ENCODE peak calls at places on chromosomes 11 and 22, in eight cellular contexts. One of them, this sample, is unnamed.

GRCh38 chr11:117144477-117145392 is 648 bp downstream of the PAFAH1B2 start:
- DNase-seq in T-cell: no peak
- DNase-seq in putamen: no peak
- DNase-seq in head of caudate nucleus: no peak
- DNase-seq in colonic mucosa: peak; percentile 67
- DNase-seq in AG10803: peak; percentile 61
- DNase-seq in cardiac muscle cell: peak; percentile 78
- DNase-seq in foreskin fibroblast: peak; percentile 66
- DNase-seq in this sample: peak; percentile 25

GRCh38 chr11:9609841-9610240 is 36.4 kb downstream of the WEE1 start:
- DNase-seq in T-cell: no peak
- DNase-seq in putamen: no peak
- DNase-seq in head of caudate nucleus: no peak
- DNase-seq in colonic mucosa: no peak
- DNase-seq in AG10803: no peak
- DNase-seq in cardiac muscle cell: no peak
- DNase-seq in foreskin fibroblast: no peak
- DNase-seq in this sample: no peak

GRCh38 chr11:118896921-118897591 is 13.4 kb downstream of the CXCR5 start:
- DNase-seq in T-cell: no peak
- DNase-seq in putamen: no peak
- DNase-seq in head of caudate nucleus: no peak
- DNase-seq in colonic mucosa: no peak
- DNase-seq in AG10803: no peak
- DNase-seq in cardiac muscle cell: no peak
- DNase-seq in foreskin fibroblast: no peak
- DNase-seq in this sample: no peak

GRCh38 chr11:82261367-82261766 is 472.3 kb downstream of the FAM181B start:
- DNase-seq in T-cell: no peak
- DNase-seq in putamen: no peak
- DNase-seq in head of caudate nucleus: no peak
- DNase-seq in colonic mucosa: no peak
- DNase-seq in AG10803: no peak
- DNase-seq in cardiac muscle cell: no peak
- DNase-seq in foreskin fibroblast: no peak
- DNase-seq in this sample: no peak

GRCh38 chr11:72574534-72575460 is 99.4 kb downstream of the PDE2A start:
- DNase-seq in T-cell: no peak
- DNase-seq in putamen: no peak
- DNase-seq in head of caudate nucleus: no peak
- DNase-seq in colonic mucosa: no peak
- DNase-seq in AG10803: no peak
- DNase-seq in cardiac muscle cell: no peak
- DNase-seq in foreskin fibroblast: no peak
- DNase-seq in this sample: no peak

GRCh38 chr22:17548756-17549035 is 14.6 kb upstream of the SLC25A18 start:
- DNase-seq in T-cell: no peak
- DNase-seq in putamen: no peak
- DNase-seq in head of caudate nucleus: no peak
- DNase-seq in colonic mucosa: no peak
- DNase-seq in AG10803: no peak
- DNase-seq in cardiac muscle cell: no peak
- DNase-seq in foreskin fibroblast: no peak
- DNase-seq in this sample: no peak

GRCh38 chr22:30968015-30968923 is at the start of gene MORC2:
- DNase-seq in T-cell: peak; percentile 2
- DNase-seq in putamen: no peak
- DNase-seq in head of caudate nucleus: no peak
- DNase-seq in colonic mucosa: peak; percentile 76
- DNase-seq in AG10803: no peak
- DNase-seq in cardiac muscle cell: no peak
- DNase-seq in foreskin fibroblast: no peak
- DNase-seq in this sample: peak; percentile 1

GRCh38 chr22:27501191-27501936 is 300.2 kb downstream of the MN1 start:
- DNase-seq in T-cell: no peak
- DNase-seq in putamen: no peak
- DNase-seq in head of caudate nucleus: no peak
- DNase-seq in colonic mucosa: no peak
- DNase-seq in AG10803: no peak
- DNase-seq in cardiac muscle cell: no peak
- DNase-seq in foreskin fibroblast: no peak
- DNase-seq in this sample: no peak